ENCODE peak calls at places on chromosome 16, in ten cellular contexts. C is central memory CD4-positive, alpha-beta T cell; Q is retina; W is T-cell; I is posterior cingulate gyrus; Y is T-helper 1 cell; F is stimulated activated naive B cell treated with anti-CD40 and anti-IgM and Interleukin-4, amounts not matched to agents 10 μg/mL and 1 μg/mL and 100 μg/mL, for 72 hours; S is ACHN; J is cardiac fibroblast; B is lung. U is an unnamed sample.
A peak's percentile ranks its signal among the peaks of the same experiment; 100 is the strongest.

GRCh38 chr16:72875291-72876036 is 172.5 kb downstream of the ZFHX3 start:
- DNase-seq in B (no peak), W (no peak), C (no peak), F (no peak), I (no peak), S (no peak), Y (no peak), Q (no peak), J (peak; percentile 24), U (peak; percentile 22)

GRCh38 chr16:85398050-85398451 is 215.1 kb upstream of the GSE1 start:
- DNase-seq in F (no peak), B (no peak), Q (no peak), S (no peak), J (no peak), C (no peak), W (no peak), Y (no peak), I (peak; percentile 69), U (no peak)

GRCh38 chr16:73065617-73066313 is 17.8 kb upstream of the ZFHX3 start:
- DNase-seq in I (no peak), S (no peak), J (peak; percentile 54), C (no peak), Y (no peak), Q (no peak), F (no peak), W (no peak), B (no peak), U (no peak)

GRCh38 chr16:4366016-4366415 is 5.6 kb upstream of the VASN start:
- DNase-seq in W (no peak), I (no peak), F (no peak), C (no peak), J (no peak), Q (no peak), Y (no peak), B (no peak), S (no peak), U (no peak)

GRCh38 chr16:87392823-87393679 is 915 bp downstream of the MAP1LC3B start:
- DNase-seq in J (peak; percentile 55), W (peak; percentile 16), S (peak; percentile 54), F (peak; percentile 23), Y (peak; percentile 34), Q (peak; percentile 68), C (peak; percentile 24), I (peak; percentile 91), B (peak; percentile 57), U (peak; percentile 53)

GRCh38 chr16:25108054-25108453 is 3.5 kb upstream of the LCMT1 start:
- DNase-seq in C (peak; percentile 24), F (no peak), Q (no peak), S (peak; percentile 31), I (no peak), Y (peak; percentile 22), B (no peak), W (peak; percentile 43), J (no peak), U (peak; percentile 7)

GRCh38 chr16:14358697-14359305 is 271.3 kb downstream of the PARN start:
- DNase-seq in W (no peak), I (peak; percentile 31), B (no peak), C (no peak), Q (no peak), S (no peak), Y (no peak), F (no peak), J (no peak), U (no peak)

GRCh38 chr16:50859628-50860360 is 117.9 kb downstream of the CYLD start:
- DNase-seq in F (no peak), I (no peak), J (no peak), Q (no peak), B (peak; percentile 25), C (no peak), W (no peak), S (no peak), Y (no peak), U (no peak)

GRCh38 chr16:30609002-30609927 is 924 bp downstream of the ZNF689 start:
- DNase-seq in J (peak; percentile 42), W (peak; percentile 7), I (peak; percentile 89), Q (no peak), C (no peak), Y (peak; percentile 10), F (peak; percentile 46), B (peak; percentile 51), S (peak; percentile 40), U (peak; percentile 53)

GRCh38 chr16:21634216-21634615 is 18.2 kb downstream of the IGSF6 start:
- DNase-seq in Y (no peak), C (no peak), W (no peak), I (no peak), B (no peak), S (no peak), F (no peak), Q (no peak), J (no peak), U (no peak)

U was measured in choroid plexus epithelial cell.